ENCODE peak calls at places on chromosomes 6 and 20, in ten cellular contexts. K is GM20000, Z is AG09309, O is lower lobe of right lung, S is GM12865, L is thyroid gland, E is B cell, V is astrocyte of the cerebellum, Y is cardiac muscle cell, B is AG10803. J is an unnamed sample.

GRCh38 chr6:77450924-77451323 is 12.4 kb downstream of the HTR1B start:
- DNase-seq in Z (no peak), Y (peak), E (no peak), K (no peak), V (no peak), L (no peak), S (no peak), B (peak), O (no peak), J (no peak)

GRCh38 chr20:48142258-48142657 is 357.0 kb upstream of the SULF2 start:
- DNase-seq in Y (no peak), O (no peak), S (no peak), Z (no peak), B (no peak), V (no peak), K (no peak), L (no peak), E (no peak), J (no peak)

GRCh38 chr6:169913096-169913615 is 161.7 kb downstream of the ERMARD start:
- DNase-seq in S (no peak), K (no peak), O (no peak), E (no peak), V (no peak), B (no peak), Z (no peak), Y (no peak), L (no peak), J (no peak)

GRCh38 chr20:55974491-55975202 is 30.7 kb downstream of the CBLN4 start:
- DNase-seq in Z (no peak), L (no peak), K (no peak), V (no peak), E (no peak), S (no peak), O (no peak), B (no peak), Y (no peak), J (no peak)

GRCh38 chr20:16978497-16978896 is 230.3 kb downstream of the OTOR start:
- DNase-seq in Z (no peak), B (no peak), S (no peak), K (no peak), E (no peak), Y (no peak), L (no peak), O (no peak), V (no peak), J (no peak)

GRCh38 chr6:8530775-8531435 is 95.6 kb upstream of the SLC35B3 start:
- DNase-seq in K (no peak), B (no peak), Z (no peak), S (no peak), O (no peak), L (no peak), Y (peak), V (no peak), E (no peak), J (no peak)

GRCh38 chr6:109458774-109459531 is 3.4 kb upstream of the MICAL1 start:
- DNase-seq in K (peak), B (no peak), Y (no peak), Z (no peak), V (no peak), O (no peak), L (no peak), E (peak), S (peak), J (no peak)

GRCh38 chr20:38453941-38454340 is 18.7 kb upstream of the RALGAPB start:
- DNase-seq in K (peak), O (no peak), S (peak), B (no peak), V (no peak), Y (no peak), E (no peak), Z (no peak), L (no peak), J (no peak)

GRCh38 chr6:133262804-133263203 is 21.6 kb downstream of the EYA4 start:
- DNase-seq in Y (no peak), E (no peak), O (no peak), Z (no peak), S (no peak), L (peak), B (no peak), K (no peak), V (no peak), J (peak)

GRCh38 chr6:123263981-123264380 is 267.9 kb downstream of the CLVS2 start:
- DNase-seq in B (no peak), O (no peak), Y (no peak), Z (no peak), E (no peak), V (no peak), L (no peak), S (no peak), K (no peak), J (no peak)

GRCh38 chr6:8462169-8462568 is 26.8 kb upstream of the SLC35B3 start:
- DNase-seq in L (no peak), Z (no peak), V (no peak), Y (no peak), K (no peak), B (no peak), O (no peak), E (no peak), S (no peak), J (peak)

GRCh38 chr20:44888226-44889103 is 3.0 kb downstream of the YWHAB start:
- DNase-seq in V (no peak), E (no peak), B (peak), Y (peak), K (no peak), L (no peak), O (no peak), Z (no peak), S (peak), J (no peak)

GRCh38 chr6:134802426-134803058 is 147.4 kb downstream of the ALDH8A1 start:
- DNase-seq in S (no peak), Z (no peak), L (no peak), E (no peak), K (no peak), Y (no peak), V (no peak), B (peak), O (no peak), J (no peak)

GRCh38 chr20:32516985-32517873 is 67.9 kb downstream of the NOL4L start:
- DNase-seq in B (no peak), K (no peak), V (no peak), E (no peak), S (no peak), O (no peak), Z (no peak), Y (no peak), L (no peak), J (no peak)

GRCh38 chr6:87837876-87838275 is 135.8 kb upstream of the AKIRIN2 start:
- DNase-seq in S (no peak), V (no peak), Z (no peak), O (no peak), L (no peak), E (no peak), Y (no peak), B (no peak), K (no peak), J (no peak)

GRCh38 chr6:22657341-22657985 is 88.1 kb downstream of the HDGFL1 start:
- DNase-seq in V (peak), Y (peak), Z (no peak), K (no peak), S (peak), L (no peak), B (peak), O (no peak), E (peak), J (no peak)

GRCh38 chr6:38034269-38034914 is 214.9 kb downstream of the ZFAND3 start:
- DNase-seq in S (peak), Z (peak), B (peak), L (no peak), K (no peak), E (peak), Y (peak), V (peak), O (no peak), J (no peak)

GRCh38 chr6:81621816-81622395 is 130.6 kb downstream of the TENT5A start:
- DNase-seq in K (no peak), O (no peak), E (no peak), B (peak), S (no peak), V (no peak), Z (no peak), L (no peak), Y (no peak), J (no peak)

GRCh38 chr6:28811873-28812272 is 111.9 kb downstream of the TRIM27 start:
- DNase-seq in L (no peak), Z (no peak), E (no peak), B (no peak), S (peak), K (no peak), Y (no peak), O (no peak), V (no peak), J (no peak)

GRCh38 chr6:81656231-81656630 is 96.2 kb downstream of the TENT5A start:
- DNase-seq in Z (no peak), S (no peak), Y (no peak), L (no peak), E (no peak), V (no peak), K (no peak), B (no peak), O (no peak), J (no peak)

GRCh38 chr6:39208233-39208720 is 21.0 kb downstream of the KCNK5 start:
- DNase-seq in L (no peak), E (no peak), V (no peak), O (no peak), B (no peak), Y (no peak), K (no peak), Z (no peak), S (no peak), J (no peak)

DNA sequence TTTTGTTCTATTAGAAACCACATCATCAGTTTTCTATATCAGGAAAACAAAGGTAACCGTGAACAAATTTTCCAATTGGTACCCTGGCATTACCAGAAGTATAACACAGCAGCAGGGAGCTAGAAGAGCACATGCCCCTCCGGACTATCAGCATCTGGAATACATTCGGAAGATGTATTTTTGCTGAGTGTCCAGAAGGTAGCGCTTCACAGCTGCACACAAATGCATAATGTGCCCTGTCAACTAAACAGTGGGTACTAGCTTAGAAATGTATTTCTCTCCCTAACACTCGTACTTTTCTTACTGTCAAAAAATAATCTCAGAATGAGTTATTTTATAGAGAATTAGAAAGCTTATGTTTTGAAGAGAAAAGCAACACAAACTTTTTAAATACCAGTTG is 77.6 kb downstream of the HUS1B start:
- DNase-seq in Z (no peak), Y (peak), L (no peak), K (no peak), S (no peak), V (no peak), O (no peak), E (no peak), B (peak), J (no peak)
- TF ChIP-seq CTCF in Z (peak), Y (peak), L (no peak), K (no peak), S (no peak), V (peak), O (no peak), E (no peak), B (peak), J (no peak)

DNA sequence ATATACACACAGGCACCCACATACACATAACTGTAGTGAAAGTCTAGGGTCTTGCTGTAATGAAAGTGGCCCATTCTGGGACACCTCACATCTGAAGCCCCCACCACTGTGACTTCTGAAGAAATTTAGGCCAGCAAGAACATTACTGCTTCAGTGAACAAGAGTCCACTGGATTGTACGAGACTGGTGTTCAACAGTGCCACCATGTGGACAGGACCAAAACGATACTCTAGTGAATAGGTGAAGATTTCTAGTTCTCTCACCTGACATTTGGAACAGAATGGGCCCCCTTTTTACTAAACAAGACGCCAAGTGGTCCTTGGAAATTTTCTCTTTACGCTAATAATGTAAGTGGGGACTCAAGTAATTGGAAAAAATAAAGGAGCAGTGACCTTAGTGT is 156.9 kb downstream of the MAFB start:
- DNase-seq in O (no peak), E (no peak), Y (peak), K (no peak), B (no peak), S (peak), Z (no peak), V (no peak), L (no peak), J (no peak)
- TF ChIP-seq CTCF in O (peak), E (no peak), Y (peak), K (no peak), B (peak), S (peak), Z (peak), V (peak), L (no peak), J (no peak)

DNA sequence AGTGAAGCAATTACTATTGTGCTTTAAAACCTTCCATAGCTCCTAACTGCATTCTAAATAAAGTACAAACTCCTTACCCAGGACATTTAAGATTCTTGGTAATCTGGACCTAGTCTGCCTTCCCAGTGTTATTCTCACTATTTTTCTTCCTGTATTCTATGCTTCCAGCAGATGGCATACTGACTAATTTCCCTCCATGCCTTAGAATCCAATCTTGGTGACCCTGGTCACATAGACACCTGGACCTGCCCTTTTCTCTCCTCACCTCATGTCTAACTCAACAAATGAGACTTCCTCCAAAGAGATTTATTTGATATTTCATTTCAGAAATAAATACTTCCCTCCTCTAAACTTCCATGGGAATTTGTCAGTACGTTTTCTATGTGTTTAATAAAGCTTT is 25.8 kb downstream of the ROS1 start:
- DNase-seq in Z (no peak), L (no peak), V (no peak), O (no peak), S (no peak), Y (peak), K (no peak), E (no peak), B (no peak), J (no peak)
- TF ChIP-seq CTCF in Z (peak), L (no peak), V (peak), O (no peak), S (no peak), Y (peak), K (no peak), E (no peak), B (peak), J (no peak)

DNA sequence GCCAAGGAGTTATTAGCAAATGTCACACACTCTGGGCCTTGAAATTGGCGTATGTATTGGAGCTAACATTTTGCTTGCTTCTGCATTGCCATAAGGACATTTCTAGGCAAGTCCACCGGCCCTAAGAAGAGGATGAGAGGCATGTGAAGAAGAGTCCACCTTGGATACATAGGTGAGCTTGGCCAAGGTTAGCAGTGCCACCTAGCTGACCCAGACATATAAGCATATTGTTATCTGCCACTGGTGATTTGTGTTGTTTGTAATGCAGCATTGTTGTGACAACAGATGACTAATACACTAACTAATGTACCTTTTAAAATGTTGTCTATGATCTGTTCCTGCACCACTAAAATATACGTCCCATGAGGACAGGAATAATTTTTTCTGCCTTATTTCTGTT is 24.8 kb upstream of the HLA-DQA2 start:
- DNase-seq in K (no peak), B (no peak), E (no peak), S (peak), L (no peak), V (no peak), Z (no peak), Y (no peak), O (no peak), J (no peak)
- TF ChIP-seq CTCF in K (no peak), B (no peak), E (no peak), S (peak), L (no peak), V (no peak), Z (no peak), Y (no peak), O (no peak), J (no peak)

DNA sequence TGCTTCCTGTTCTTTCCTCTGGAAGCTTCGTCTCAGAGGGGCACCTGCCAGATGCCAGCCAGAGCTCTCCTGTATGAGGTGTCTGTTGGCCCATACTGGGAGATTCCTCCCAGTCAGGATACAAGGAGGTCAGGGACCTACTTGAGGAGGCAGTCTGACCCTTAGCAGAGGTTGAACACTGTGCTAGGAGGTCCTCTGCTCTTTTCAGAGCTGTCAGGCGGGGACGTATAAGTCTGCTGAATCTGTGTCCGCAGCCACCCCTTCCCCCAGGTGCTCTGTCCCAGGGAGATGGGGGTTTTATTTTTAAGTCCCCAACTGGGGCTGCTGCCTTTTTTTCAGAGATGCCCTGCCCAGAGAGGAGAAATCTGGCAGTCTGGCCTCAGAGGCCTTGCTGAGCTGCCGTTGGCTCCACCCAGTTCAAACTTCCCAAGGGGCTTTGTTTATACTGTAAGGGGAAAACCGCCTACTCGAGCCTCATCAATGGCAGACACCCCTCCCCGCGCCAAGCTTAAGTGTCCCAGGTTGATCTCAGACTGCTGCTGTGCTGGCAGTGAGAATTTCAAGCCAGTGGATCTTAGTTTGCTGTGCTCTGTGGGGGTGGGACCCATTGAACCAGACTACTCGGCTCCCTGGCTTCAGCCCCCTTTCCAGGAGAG is 326.7 kb downstream of the BCKDHB start:
- DNase-seq in Y (no peak), Z (no peak), V (no peak), B (no peak), O (no peak), E (no peak), K (no peak), L (peak), S (no peak), J (no peak)
- TF ChIP-seq CTCF in Y (no peak), Z (no peak), V (no peak), B (no peak), O (no peak), E (no peak), K (no peak), L (no peak), S (no peak), J (no peak)

GRCh38 chr6:17239260-17239659 is 41.9 kb upstream of the RBM24 start:
- DNase-seq in E (no peak), S (no peak), L (no peak), O (no peak), V (no peak), Z (no peak), K (no peak), B (no peak), Y (no peak), J (no peak)

GRCh38 chr6:17237246-17237645 is 43.9 kb upstream of the RBM24 start:
- DNase-seq in Z (no peak), E (no peak), O (no peak), S (no peak), L (no peak), Y (no peak), B (no peak), K (no peak), V (no peak), J (no peak)

DNA sequence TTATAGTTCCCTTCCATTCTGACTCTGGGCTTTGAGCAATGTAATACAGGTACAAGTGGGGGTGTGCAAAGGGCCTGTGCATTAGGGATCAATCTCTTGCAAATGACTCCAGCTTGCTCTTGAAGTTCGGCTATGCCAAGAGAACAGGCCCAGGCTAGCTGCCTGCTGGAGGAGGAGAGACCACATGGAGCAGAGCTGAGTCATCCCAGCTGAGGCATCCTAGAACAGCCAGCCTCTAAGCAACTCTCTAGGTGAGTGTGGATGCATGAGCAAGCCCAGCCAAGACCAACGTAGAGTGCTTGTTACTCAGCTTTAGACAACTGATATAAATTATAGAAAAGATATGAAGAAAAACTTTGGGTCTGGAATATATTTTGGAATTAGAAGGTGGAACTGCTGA is 47.6 kb upstream of the RBM24 start:
- DNase-seq in E (no peak), O (no peak), S (no peak), Z (no peak), L (no peak), K (no peak), Y (peak), B (no peak), V (no peak), J (no peak)
- TF ChIP-seq CTCF in E (no peak), O (no peak), S (no peak), Z (no peak), L (no peak), K (no peak), Y (no peak), B (no peak), V (no peak), J (no peak)

DNA sequence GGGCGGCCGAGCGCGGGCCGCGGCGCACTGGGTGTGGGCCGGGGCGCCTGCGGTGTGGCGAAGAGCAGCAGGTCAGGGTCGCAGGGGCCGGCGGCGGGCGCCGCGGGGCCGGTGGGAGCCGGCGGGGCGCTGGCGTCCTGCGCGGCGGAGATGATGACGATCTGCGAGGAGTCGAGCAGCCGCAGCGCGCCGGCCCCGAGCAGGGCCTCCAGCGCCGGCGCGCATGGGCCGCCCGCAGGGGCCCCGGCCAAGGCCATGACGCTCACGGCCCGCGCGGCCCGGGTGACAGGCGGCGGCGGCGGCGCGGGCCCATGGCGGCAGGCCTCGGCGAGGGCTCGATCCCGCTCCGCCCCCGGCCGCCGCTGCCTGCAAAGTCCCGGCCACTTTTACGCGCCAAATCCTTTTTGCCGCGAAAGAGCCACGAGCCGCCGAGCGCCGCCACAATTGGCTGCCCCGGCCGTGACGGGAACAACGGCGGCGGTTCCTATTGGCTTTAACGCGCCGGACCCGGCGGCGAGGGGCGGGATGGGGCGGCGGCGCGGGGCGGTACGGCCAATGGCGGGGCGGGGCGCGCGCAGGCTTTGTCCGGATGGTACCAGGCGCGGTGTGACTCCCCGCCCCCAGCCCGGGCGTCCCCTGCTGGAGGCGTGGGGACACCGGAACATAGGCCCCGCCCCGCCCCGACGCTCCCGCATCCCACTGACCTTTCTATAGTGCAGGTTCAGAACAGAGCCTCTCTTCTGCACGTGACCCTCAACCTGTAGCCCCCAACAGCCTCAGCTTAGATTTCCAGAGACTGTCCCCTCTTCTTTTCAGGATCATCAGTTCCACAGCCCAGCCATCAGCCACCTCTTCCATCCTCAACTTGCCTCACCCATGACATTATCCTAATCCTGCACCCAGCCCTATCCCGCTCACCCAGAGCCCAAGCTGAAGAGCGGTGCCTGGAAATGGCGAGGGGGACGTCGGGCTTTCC is at the start of gene E2F1:
- DNase-seq in V (peak), B (peak), K (peak), Y (peak), L (peak), Z (no peak), S (peak), E (peak), O (peak), J (peak)
- TF ChIP-seq CTCF in V (peak), B (peak), K (no peak), Y (peak), L (peak), Z (peak), S (peak), E (peak), O (peak), J (peak)

J was measured in gastrocnemius medialis.